ENCODE peak calls at places on chromosomes 11 and 22, in four cellular contexts. H is mammary epithelial cell, Z is MM.1S, J is astrocyte. B is an unnamed sample.

GRCh38 chr11:61057615-61058014 is 44.7 kb upstream of the CD5 start:
- DNase-seq in J (no peak), Z (no peak), H (no peak), B (no peak)

GRCh38 chr11:44987506-44987905 is 36.8 kb upstream of the TP53I11 start:
- DNase-seq in J (no peak), Z (no peak), H (no peak), B (no peak)

GRCh38 chr11:119747868-119748660 is 19.1 kb upstream of the NECTIN1 start:
- DNase-seq in Z (no peak), H (no peak), J (no peak), B (no peak)

GRCh38 chr11:993632-994167 is 42.8 kb downstream of the MUC6 start:
- DNase-seq in H (no peak), Z (no peak), J (no peak), B (no peak)

GRCh38 chr11:8242480-8243280 is 21.0 kb downstream of the LMO1 start:
- DNase-seq in H (no peak), J (no peak), Z (no peak), B (no peak)

GRCh38 chr11:2674681-2675131 is 25.1 kb downstream of the KCNQ1OT1 start:
- DNase-seq in Z (no peak), H (no peak), J (no peak), B (no peak)

GRCh38 chr11:120131941-120132644 is 5.8 kb downstream of the TRIM29 start:
- DNase-seq in Z (no peak), H (peak; percentile 91), J (no peak), B (no peak)

GRCh38 chr22:42786606-42787356 is 66.1 kb upstream of the A4GALT start:
- DNase-seq in J (no peak), H (no peak), Z (no peak), B (no peak)

GRCh38 chr11:130737041-130737830 is 179.0 kb downstream of the SNX19 start:
- DNase-seq in J (peak; percentile 66), H (no peak), Z (no peak), B (no peak)

GRCh38 chr11:72685560-72686480 is 11.6 kb upstream of the PDE2A start:
- DNase-seq in J (no peak), H (no peak), Z (no peak), B (no peak)

DNA sequence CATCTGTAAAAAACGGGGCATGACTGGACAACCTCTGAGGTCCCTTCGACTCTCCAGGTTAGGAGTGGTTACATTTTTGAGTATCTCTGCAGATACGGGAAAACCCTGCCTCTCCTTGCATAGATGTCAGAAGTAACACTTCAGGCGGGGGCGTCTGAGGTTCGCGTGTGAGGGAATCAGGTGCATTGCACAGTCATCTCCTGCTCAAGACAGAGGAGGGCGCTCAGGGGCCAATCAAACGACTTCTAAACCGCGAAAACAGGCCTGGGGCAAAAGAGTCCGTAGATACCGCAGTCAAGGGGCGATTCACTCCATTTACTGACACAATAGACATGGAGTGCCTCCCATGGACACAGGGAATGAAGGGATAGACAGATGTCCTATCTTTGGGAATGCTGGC is 31.7 kb downstream of the KIRREL3 start:
- DNase-seq in Z (peak; percentile 45), J (no peak), H (no peak), B (no peak)
- H3K4me2 ChIP-seq in Z (peak overlapping the region; percentile 64), J (no peak overlapping the region), H (no peak overlapping the region), B (no peak overlapping the region)

DNA sequence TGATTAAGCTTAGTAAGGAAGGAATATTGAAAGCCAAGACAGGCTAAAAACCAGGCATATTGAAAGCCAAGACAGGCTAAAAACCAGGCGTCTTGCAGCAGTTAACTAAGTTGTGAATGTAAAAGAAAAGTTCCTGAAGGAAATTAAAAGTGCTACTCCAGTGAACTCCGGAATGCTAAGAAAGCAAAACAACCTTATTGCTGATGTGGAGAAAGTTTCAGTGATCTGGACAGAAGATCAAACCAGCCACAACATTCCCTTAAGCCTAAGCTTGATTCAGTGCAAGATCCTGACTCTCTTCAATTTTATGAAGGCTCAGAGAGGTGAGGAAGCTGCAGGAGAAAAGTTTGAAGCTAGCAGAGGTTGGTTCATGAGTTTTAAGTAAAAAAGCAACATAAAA is 51.4 kb downstream of the PACS1 start:
- DNase-seq in H (no peak), J (no peak), Z (no peak), B (no peak)
- TF ChIP-seq EZH2 in H (no peak), J (no peak), Z (no peak), B (no peak)

GRCh38 chr11:14414470-14415461 is 55.8 kb upstream of the RRAS2 start:
- DNase-seq in H (no peak), J (peak; percentile 55), Z (no peak), B (no peak)

GRCh38 chr11:14417186-14417585 is 58.2 kb upstream of the RRAS2 start:
- DNase-seq in Z (no peak), J (no peak), H (no peak), B (no peak)

GRCh38 chr11:14420223-14420622 is 61.2 kb upstream of the RRAS2 start:
- DNase-seq in H (no peak), J (no peak), Z (no peak), B (no peak)

GRCh38 chr11:14418801-14419417 is 59.9 kb upstream of the RRAS2 start:
- DNase-seq in H (no peak), J (no peak), Z (no peak), B (peak; percentile 36)

GRCh38 chr11:14417975-14418374 is 59.0 kb upstream of the RRAS2 start:
- DNase-seq in Z (no peak), H (no peak), J (no peak), B (no peak)
- H3K4me1 ChIP-seq in Z (no peaks in the 10 kb centered on the region), H (peaks cover 42% of the 10 kb centered on the region), J (peaks cover 38% of the 10 kb centered on the region), B (peaks cover 22% of the 10 kb centered on the region)

GRCh38 chr22:41560095-41560487 is 719 bp upstream of the CSDC2 start:
- DNase-seq in Z (peak; percentile 6), H (no peak), J (no peak), B (no peak)
- H3K4me2 ChIP-seq in Z (peak overlapping the region; percentile 68), H (no peak overlapping the region), J (peak overlapping the region; percentile 79), B (no peak overlapping the region)

DNA sequence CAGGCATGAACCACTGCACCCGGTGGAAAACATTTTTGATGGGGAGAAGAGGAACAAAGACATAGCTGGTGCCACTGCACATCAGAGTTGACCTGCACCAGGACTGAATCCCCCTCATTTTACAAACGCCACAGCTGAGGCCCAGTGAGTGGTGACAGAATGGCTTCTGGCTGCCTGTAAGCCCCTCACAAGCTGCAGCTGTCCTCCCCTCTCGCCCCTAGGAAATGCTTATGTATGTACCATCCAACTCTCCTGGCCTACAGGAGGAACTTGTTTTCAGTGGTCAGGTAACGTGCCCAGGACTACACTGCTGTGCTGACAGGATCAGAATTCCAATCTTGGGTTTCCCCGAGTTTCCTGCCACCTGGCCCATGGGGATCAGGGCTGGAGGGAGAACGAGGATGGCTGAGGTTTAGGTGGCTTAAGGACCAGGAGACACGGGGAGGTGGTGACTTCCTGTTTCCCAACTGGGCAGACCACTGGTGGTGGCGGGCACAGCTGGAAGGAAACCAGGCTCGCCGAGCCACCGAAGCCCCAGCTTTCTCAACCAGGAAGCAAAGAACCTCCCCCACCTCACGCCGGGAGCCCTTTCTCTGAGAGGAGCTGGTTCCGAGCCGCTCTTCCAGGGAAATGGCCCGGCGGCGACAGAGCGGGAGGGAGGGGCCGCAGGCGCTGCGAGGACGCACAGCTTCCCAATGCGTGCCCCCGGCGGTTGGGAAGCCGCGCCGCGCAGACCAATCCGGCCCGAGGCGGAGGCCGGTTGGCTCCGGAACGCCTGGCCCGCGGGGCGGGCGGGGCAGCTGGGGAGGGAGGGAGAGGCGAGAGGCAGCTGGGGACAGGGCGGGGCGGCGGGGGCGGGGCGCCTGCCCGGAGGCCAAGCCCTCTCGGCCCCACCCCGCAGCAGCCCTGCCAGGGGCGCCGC is 1.0 kb upstream of the LRFN4 start:
- DNase-seq in H (peak; percentile 82), J (peak; percentile 75), Z (peak; percentile 87), B (peak; percentile 85)
- TF ChIP-seq EZH2 in H (no peak), J (no peak), Z (no peak), B (no peak)

DNA sequence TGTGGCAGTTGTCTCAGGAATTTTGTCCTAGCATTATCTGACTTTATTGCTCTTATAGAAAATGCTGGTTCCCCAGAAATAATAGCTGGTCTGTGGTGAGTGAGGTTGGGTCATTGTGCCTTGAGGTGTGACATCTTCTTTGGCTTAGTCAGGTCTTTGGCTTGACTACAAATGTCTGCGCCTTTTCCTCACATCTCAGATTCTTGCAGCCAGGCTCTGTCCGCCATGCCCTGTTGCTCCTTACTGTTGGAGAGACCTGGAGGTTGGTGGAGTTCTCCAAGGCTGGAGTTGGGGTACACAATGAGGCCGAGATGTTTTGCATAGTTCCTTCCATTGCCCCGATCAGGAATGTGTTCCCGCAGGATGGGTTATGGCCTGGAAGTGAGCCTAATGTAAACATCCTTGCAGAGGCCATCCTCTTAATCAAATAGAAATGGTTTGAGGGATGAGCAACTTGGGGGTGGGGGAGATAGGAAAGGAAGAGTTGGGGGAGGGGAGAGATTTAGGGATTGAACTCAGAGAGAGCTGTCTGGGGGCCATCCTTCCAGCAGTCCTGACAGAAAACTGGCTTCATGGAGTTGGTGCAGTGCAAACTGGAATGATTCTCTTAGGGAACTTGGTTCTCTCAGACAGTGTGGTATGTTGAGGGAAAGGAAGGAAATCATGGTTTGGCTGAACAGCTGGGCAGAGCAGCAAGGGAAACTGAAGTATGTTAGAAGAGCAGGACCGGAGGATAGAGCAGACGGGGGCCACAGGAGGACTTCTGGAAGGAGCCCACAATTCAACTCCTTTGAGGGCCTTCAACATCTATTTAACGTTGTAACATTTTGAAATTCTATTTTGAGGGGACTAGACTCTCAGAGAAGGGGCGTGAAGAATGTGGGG is 49.9 kb downstream of the ZBTB16 start:
- DNase-seq in J (no peak), Z (no peak), H (no peak), B (no peak)
- H3K4me1 ChIP-seq in J (peaks cover 3% of the 10 kb centered on the region), Z (no peaks in the 10 kb centered on the region), H (no peaks in the 10 kb centered on the region), B (peaks cover 20% of the 10 kb centered on the region)

GRCh38 chr11:122723106-122723505 is 67.6 kb downstream of the UBASH3B start:
- DNase-seq in J (no peak), H (no peak), Z (no peak), B (no peak)

GRCh38 chr11:122723576-122723975 is 68.1 kb downstream of the UBASH3B start:
- DNase-seq in Z (no peak), J (peak; percentile 60), H (no peak), B (no peak)

GRCh38 chr11:122727101-122727929 is 71.8 kb downstream of the UBASH3B start:
- DNase-seq in H (no peak), Z (peak; percentile 90), J (no peak), B (peak; percentile 34)

GRCh38 chr11:122721964-122722266 is 66.4 kb downstream of the UBASH3B start:
- DNase-seq in J (no peak), Z (no peak), H (peak; percentile 83), B (peak; percentile 70)

DNA sequence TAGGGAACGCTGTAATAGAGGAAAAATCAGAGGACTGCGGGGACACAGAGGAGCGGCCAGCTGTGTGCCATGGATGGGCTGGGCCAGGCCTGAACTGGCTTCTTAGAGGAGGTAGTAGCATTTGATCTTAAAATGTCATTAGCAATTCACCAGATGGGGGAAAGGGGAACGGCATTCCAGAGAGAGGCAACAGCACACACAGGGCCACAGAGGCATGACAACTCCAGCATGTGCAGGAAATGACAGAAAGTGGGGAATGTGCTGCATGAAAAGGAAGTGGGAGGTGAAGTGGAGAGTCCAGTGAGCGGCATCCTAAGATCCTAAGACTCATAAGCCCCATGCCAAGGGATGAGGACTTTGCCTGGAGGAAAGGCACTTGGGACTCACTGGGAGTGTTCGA is 69.0 kb downstream of the UBASH3B start:
- DNase-seq in Z (no peak), J (peak; percentile 52), H (no peak), B (peak; percentile 39)
- H3K4me2 ChIP-seq in Z (peak overlapping the region; percentile 16), J (peak overlapping the region; percentile 36), H (no peak overlapping the region), B (no peak overlapping the region)

GRCh38 chr22:48520207-48520606 is 1307.5 kb downstream of the BRD1 start:
- DNase-seq in Z (no peak), J (no peak), H (no peak), B (no peak)
- TF ChIP-seq EZH2 in Z (no peak), J (no peak), H (no peak), B (no peak)

B was measured in endothelial cell of umbilical vein.